ENCODE peak calls at places on chromosomes 3 and 15, in eight cellular contexts. One of them, this sample, is unnamed.

GRCh38 chr3:119604878-119605277 is 7.2 kb downstream of the PLA1A start:
- DNase-seq in T-helper 9 cell: no peak
- DNase-seq in breast epithelium: no peak
- DNase-seq in HS-27A: no peak
- DNase-seq in stimulated activated CD4-positive, alpha-beta T cell treated with anti-CD3 and anti-CD28 coated beads, Interleukin-15, amount 100 ng/mL, for 1 hour: no peak
- DNase-seq in PC-3: peak; percentile 56
- DNase-seq in bronchial epithelial cell: peak; percentile 42
- DNase-seq in fibroblast of mammary gland: peak; percentile 63
- DNase-seq in this sample: no peak

GRCh38 chr3:37944243-37944955 is 46.2 kb upstream of the VILL start:
- DNase-seq in bronchial epithelial cell: no peak
- DNase-seq in T-helper 9 cell: no peak
- DNase-seq in stimulated activated CD4-positive, alpha-beta T cell treated with anti-CD3 and anti-CD28 coated beads, Interleukin-15, amount 100 ng/mL, for 1 hour: no peak
- DNase-seq in breast epithelium: no peak
- DNase-seq in HS-27A: no peak
- DNase-seq in PC-3: no peak
- DNase-seq in fibroblast of mammary gland: no peak
- DNase-seq in this sample: no peak

GRCh38 chr3:12993022-12993622 is 80.1 kb downstream of the IQSEC1 start:
- DNase-seq in HS-27A: no peak
- DNase-seq in stimulated activated CD4-positive, alpha-beta T cell treated with anti-CD3 and anti-CD28 coated beads, Interleukin-15, amount 100 ng/mL, for 1 hour: no peak
- DNase-seq in T-helper 9 cell: no peak
- DNase-seq in breast epithelium: no peak
- DNase-seq in fibroblast of mammary gland: no peak
- DNase-seq in bronchial epithelial cell: no peak
- DNase-seq in PC-3: peak; percentile 23
- DNase-seq in this sample: no peak

GRCh38 chr15:99434506-99435137 is 131.2 kb upstream of the MEF2A start:
- DNase-seq in HS-27A: no peak
- DNase-seq in T-helper 9 cell: no peak
- DNase-seq in bronchial epithelial cell: no peak
- DNase-seq in PC-3: no peak
- DNase-seq in breast epithelium: no peak
- DNase-seq in stimulated activated CD4-positive, alpha-beta T cell treated with anti-CD3 and anti-CD28 coated beads, Interleukin-15, amount 100 ng/mL, for 1 hour: no peak
- DNase-seq in fibroblast of mammary gland: no peak
- DNase-seq in this sample: no peak

GRCh38 chr3:104987859-104988258 is 378.9 kb upstream of the ALCAM start:
- DNase-seq in PC-3: peak; percentile 23
- DNase-seq in T-helper 9 cell: no peak
- DNase-seq in HS-27A: no peak
- DNase-seq in bronchial epithelial cell: peak; percentile 8
- DNase-seq in stimulated activated CD4-positive, alpha-beta T cell treated with anti-CD3 and anti-CD28 coated beads, Interleukin-15, amount 100 ng/mL, for 1 hour: no peak
- DNase-seq in fibroblast of mammary gland: peak; percentile 8
- DNase-seq in breast epithelium: no peak
- DNase-seq in this sample: no peak

GRCh38 chr15:95718441-95718840 is 612.1 kb upstream of the NR2F2 start:
- DNase-seq in breast epithelium: no peak
- DNase-seq in fibroblast of mammary gland: no peak
- DNase-seq in HS-27A: no peak
- DNase-seq in stimulated activated CD4-positive, alpha-beta T cell treated with anti-CD3 and anti-CD28 coated beads, Interleukin-15, amount 100 ng/mL, for 1 hour: no peak
- DNase-seq in PC-3: no peak
- DNase-seq in T-helper 9 cell: no peak
- DNase-seq in bronchial epithelial cell: no peak
- DNase-seq in this sample: no peak

GRCh38 chr3:57757642-57758297 is 1.7 kb downstream of the SLMAP start:
- DNase-seq in fibroblast of mammary gland: peak; percentile 31
- DNase-seq in PC-3: peak; percentile 44
- DNase-seq in breast epithelium: no peak
- DNase-seq in bronchial epithelial cell: peak; percentile 40
- DNase-seq in HS-27A: no peak
- DNase-seq in T-helper 9 cell: no peak
- DNase-seq in stimulated activated CD4-positive, alpha-beta T cell treated with anti-CD3 and anti-CD28 coated beads, Interleukin-15, amount 100 ng/mL, for 1 hour: no peak
- DNase-seq in this sample: no peak

GRCh38 chr3:66722675-66723074 is 221.9 kb upstream of the LRIG1 start:
- DNase-seq in T-helper 9 cell: no peak
- DNase-seq in bronchial epithelial cell: peak; percentile 30
- DNase-seq in breast epithelium: no peak
- DNase-seq in PC-3: peak; percentile 20
- DNase-seq in HS-27A: peak; percentile 62
- DNase-seq in stimulated activated CD4-positive, alpha-beta T cell treated with anti-CD3 and anti-CD28 coated beads, Interleukin-15, amount 100 ng/mL, for 1 hour: no peak
- DNase-seq in fibroblast of mammary gland: peak; percentile 86
- DNase-seq in this sample: no peak

GRCh38 chr3:124741027-124741426 is 10.8 kb downstream of the UMPS start:
- DNase-seq in bronchial epithelial cell: peak; percentile 95
- DNase-seq in stimulated activated CD4-positive, alpha-beta T cell treated with anti-CD3 and anti-CD28 coated beads, Interleukin-15, amount 100 ng/mL, for 1 hour: no peak
- DNase-seq in breast epithelium: no peak
- DNase-seq in PC-3: peak; percentile 13
- DNase-seq in fibroblast of mammary gland: peak; percentile 80
- DNase-seq in T-helper 9 cell: no peak
- DNase-seq in HS-27A: no peak
- DNase-seq in this sample: no peak

GRCh38 chr15:83920115-83920514 is 266.2 kb downstream of the ADAMTSL3 start:
- DNase-seq in PC-3: no peak
- DNase-seq in stimulated activated CD4-positive, alpha-beta T cell treated with anti-CD3 and anti-CD28 coated beads, Interleukin-15, amount 100 ng/mL, for 1 hour: no peak
- DNase-seq in bronchial epithelial cell: no peak
- DNase-seq in fibroblast of mammary gland: no peak
- DNase-seq in HS-27A: no peak
- DNase-seq in T-helper 9 cell: no peak
- DNase-seq in breast epithelium: no peak
- DNase-seq in this sample: no peak

GRCh38 chr15:34628577-34629152 is 45.2 kb upstream of the GOLGA8B start:
- DNase-seq in T-helper 9 cell: no peak
- DNase-seq in HS-27A: no peak
- DNase-seq in stimulated activated CD4-positive, alpha-beta T cell treated with anti-CD3 and anti-CD28 coated beads, Interleukin-15, amount 100 ng/mL, for 1 hour: no peak
- DNase-seq in fibroblast of mammary gland: peak; percentile 7
- DNase-seq in PC-3: peak; percentile 77
- DNase-seq in breast epithelium: no peak
- DNase-seq in bronchial epithelial cell: peak; percentile 92
- DNase-seq in this sample: no peak

GRCh38 chr15:69060744-69061143 is 46.2 kb downstream of the NOX5 start:
- DNase-seq in stimulated activated CD4-positive, alpha-beta T cell treated with anti-CD3 and anti-CD28 coated beads, Interleukin-15, amount 100 ng/mL, for 1 hour: no peak
- DNase-seq in T-helper 9 cell: no peak
- DNase-seq in fibroblast of mammary gland: no peak
- DNase-seq in HS-27A: no peak
- DNase-seq in bronchial epithelial cell: peak; percentile 40
- DNase-seq in PC-3: peak; percentile 45
- DNase-seq in breast epithelium: no peak
- DNase-seq in this sample: no peak

GRCh38 chr15:89575656-89576416 is 567 bp downstream of the TICRR start:
- DNase-seq in stimulated activated CD4-positive, alpha-beta T cell treated with anti-CD3 and anti-CD28 coated beads, Interleukin-15, amount 100 ng/mL, for 1 hour: no peak
- DNase-seq in PC-3: no peak
- DNase-seq in fibroblast of mammary gland: peak; percentile 8
- DNase-seq in HS-27A: peak; percentile 12
- DNase-seq in breast epithelium: no peak
- DNase-seq in bronchial epithelial cell: peak; percentile 22
- DNase-seq in T-helper 9 cell: no peak
- DNase-seq in this sample: no peak

GRCh38 chr3:190848891-190849290 is 13.6 kb downstream of the GMNC start:
- DNase-seq in fibroblast of mammary gland: peak; percentile 43
- DNase-seq in HS-27A: no peak
- DNase-seq in breast epithelium: no peak
- DNase-seq in stimulated activated CD4-positive, alpha-beta T cell treated with anti-CD3 and anti-CD28 coated beads, Interleukin-15, amount 100 ng/mL, for 1 hour: no peak
- DNase-seq in T-helper 9 cell: no peak
- DNase-seq in bronchial epithelial cell: peak; percentile 56
- DNase-seq in PC-3: peak; percentile 37
- DNase-seq in this sample: no peak

GRCh38 chr15:36818260-36818659 is 238.8 kb downstream of the CDIN1 start:
- DNase-seq in HS-27A: no peak
- DNase-seq in fibroblast of mammary gland: no peak
- DNase-seq in bronchial epithelial cell: no peak
- DNase-seq in stimulated activated CD4-positive, alpha-beta T cell treated with anti-CD3 and anti-CD28 coated beads, Interleukin-15, amount 100 ng/mL, for 1 hour: no peak
- DNase-seq in T-helper 9 cell: no peak
- DNase-seq in breast epithelium: no peak
- DNase-seq in PC-3: no peak
- DNase-seq in this sample: no peak

GRCh38 chr15:30923429-30923828 is 19.7 kb downstream of the FAN1 start:
- DNase-seq in PC-3: no peak
- DNase-seq in HS-27A: no peak
- DNase-seq in fibroblast of mammary gland: no peak
- DNase-seq in bronchial epithelial cell: no peak
- DNase-seq in T-helper 9 cell: no peak
- DNase-seq in breast epithelium: no peak
- DNase-seq in stimulated activated CD4-positive, alpha-beta T cell treated with anti-CD3 and anti-CD28 coated beads, Interleukin-15, amount 100 ng/mL, for 1 hour: no peak
- DNase-seq in this sample: no peak

GRCh38 chr3:51948016-51948580 is 5.9 kb downstream of the PARP3 start:
- DNase-seq in breast epithelium: no peak
- DNase-seq in stimulated activated CD4-positive, alpha-beta T cell treated with anti-CD3 and anti-CD28 coated beads, Interleukin-15, amount 100 ng/mL, for 1 hour: no peak
- DNase-seq in PC-3: no peak
- DNase-seq in bronchial epithelial cell: no peak
- DNase-seq in T-helper 9 cell: no peak
- DNase-seq in fibroblast of mammary gland: no peak
- DNase-seq in HS-27A: no peak
- DNase-seq in this sample: no peak

GRCh38 chr15:96273317-96274086 is 57.0 kb upstream of the NR2F2 start:
- DNase-seq in stimulated activated CD4-positive, alpha-beta T cell treated with anti-CD3 and anti-CD28 coated beads, Interleukin-15, amount 100 ng/mL, for 1 hour: no peak
- DNase-seq in HS-27A: peak; percentile 100
- DNase-seq in bronchial epithelial cell: peak; percentile 100
- DNase-seq in T-helper 9 cell: no peak
- DNase-seq in PC-3: peak; percentile 98
- DNase-seq in fibroblast of mammary gland: peak; percentile 100
- DNase-seq in breast epithelium: no peak
- DNase-seq in this sample: no peak

GRCh38 chr3:14145236-14145635 is 20.4 kb downstream of the TMEM43 start:
- DNase-seq in HS-27A: no peak
- DNase-seq in breast epithelium: no peak
- DNase-seq in stimulated activated CD4-positive, alpha-beta T cell treated with anti-CD3 and anti-CD28 coated beads, Interleukin-15, amount 100 ng/mL, for 1 hour: no peak
- DNase-seq in T-helper 9 cell: no peak
- DNase-seq in PC-3: peak; percentile 46
- DNase-seq in fibroblast of mammary gland: peak; percentile 82
- DNase-seq in bronchial epithelial cell: no peak
- DNase-seq in this sample: no peak

GRCh38 chr3:183074881-183075280 is 24.4 kb downstream of the MCCC1 start:
- DNase-seq in T-helper 9 cell: no peak
- DNase-seq in bronchial epithelial cell: no peak
- DNase-seq in PC-3: no peak
- DNase-seq in fibroblast of mammary gland: no peak
- DNase-seq in breast epithelium: no peak
- DNase-seq in HS-27A: no peak
- DNase-seq in stimulated activated CD4-positive, alpha-beta T cell treated with anti-CD3 and anti-CD28 coated beads, Interleukin-15, amount 100 ng/mL, for 1 hour: no peak
- DNase-seq in this sample: no peak

GRCh38 chr3:88003115-88003755 is 55.6 kb downstream of the CGGBP1 start:
- DNase-seq in T-helper 9 cell: no peak
- DNase-seq in bronchial epithelial cell: peak; percentile 66
- DNase-seq in PC-3: peak; percentile 77
- DNase-seq in breast epithelium: no peak
- DNase-seq in stimulated activated CD4-positive, alpha-beta T cell treated with anti-CD3 and anti-CD28 coated beads, Interleukin-15, amount 100 ng/mL, for 1 hour: no peak
- DNase-seq in fibroblast of mammary gland: peak; percentile 68
- DNase-seq in HS-27A: peak; percentile 30
- DNase-seq in this sample: no peak

GRCh38 chr15:56356616-56357015 is 8.6 kb upstream of the TEX9 start:
- DNase-seq in stimulated activated CD4-positive, alpha-beta T cell treated with anti-CD3 and anti-CD28 coated beads, Interleukin-15, amount 100 ng/mL, for 1 hour: no peak
- DNase-seq in HS-27A: no peak
- DNase-seq in bronchial epithelial cell: peak; percentile 22
- DNase-seq in breast epithelium: no peak
- DNase-seq in T-helper 9 cell: no peak
- DNase-seq in fibroblast of mammary gland: peak; percentile 64
- DNase-seq in PC-3: peak; percentile 76
- DNase-seq in this sample: no peak

GRCh38 chr15:68819451-68820204 is 1.1 kb downstream of the ANP32A start:
- DNase-seq in HS-27A: peak; percentile 49
- DNase-seq in stimulated activated CD4-positive, alpha-beta T cell treated with anti-CD3 and anti-CD28 coated beads, Interleukin-15, amount 100 ng/mL, for 1 hour: peak; percentile 7
- DNase-seq in breast epithelium: no peak
- DNase-seq in PC-3: peak; percentile 36
- DNase-seq in fibroblast of mammary gland: peak; percentile 56
- DNase-seq in bronchial epithelial cell: no peak
- DNase-seq in T-helper 9 cell: peak; percentile 8
- DNase-seq in this sample: no peak

GRCh38 chr3:15223684-15224575 is 17.9 kb downstream of the CAPN7 start:
- DNase-seq in breast epithelium: no peak
- DNase-seq in bronchial epithelial cell: peak; percentile 87
- DNase-seq in T-helper 9 cell: no peak
- DNase-seq in stimulated activated CD4-positive, alpha-beta T cell treated with anti-CD3 and anti-CD28 coated beads, Interleukin-15, amount 100 ng/mL, for 1 hour: no peak
- DNase-seq in HS-27A: no peak
- DNase-seq in fibroblast of mammary gland: no peak
- DNase-seq in PC-3: peak; percentile 44
- DNase-seq in this sample: no peak

GRCh38 chr3:38150780-38151528 is 12.5 kb downstream of the MYD88 start:
- DNase-seq in stimulated activated CD4-positive, alpha-beta T cell treated with anti-CD3 and anti-CD28 coated beads, Interleukin-15, amount 100 ng/mL, for 1 hour: no peak
- DNase-seq in HS-27A: no peak
- DNase-seq in bronchial epithelial cell: no peak
- DNase-seq in breast epithelium: no peak
- DNase-seq in T-helper 9 cell: no peak
- DNase-seq in fibroblast of mammary gland: no peak
- DNase-seq in PC-3: no peak
- DNase-seq in this sample: no peak

GRCh38 chr3:21509706-21510105 is 241.3 kb downstream of the ZNF385D start:
- DNase-seq in fibroblast of mammary gland: peak; percentile 54
- DNase-seq in breast epithelium: no peak
- DNase-seq in bronchial epithelial cell: peak; percentile 8
- DNase-seq in T-helper 9 cell: no peak
- DNase-seq in PC-3: no peak
- DNase-seq in HS-27A: no peak
- DNase-seq in stimulated activated CD4-positive, alpha-beta T cell treated with anti-CD3 and anti-CD28 coated beads, Interleukin-15, amount 100 ng/mL, for 1 hour: no peak
- DNase-seq in this sample: no peak

GRCh38 chr3:87624860-87625259 is 348.5 kb upstream of the POU1F1 start:
- DNase-seq in fibroblast of mammary gland: no peak
- DNase-seq in bronchial epithelial cell: no peak
- DNase-seq in PC-3: no peak
- DNase-seq in stimulated activated CD4-positive, alpha-beta T cell treated with anti-CD3 and anti-CD28 coated beads, Interleukin-15, amount 100 ng/mL, for 1 hour: no peak
- DNase-seq in T-helper 9 cell: no peak
- DNase-seq in HS-27A: no peak
- DNase-seq in breast epithelium: no peak
- DNase-seq in this sample: no peak

GRCh38 chr3:176814252-176814651 is 383.0 kb downstream of the TBL1XR1 start:
- DNase-seq in T-helper 9 cell: no peak
- DNase-seq in PC-3: peak; percentile 78
- DNase-seq in breast epithelium: no peak
- DNase-seq in fibroblast of mammary gland: peak; percentile 35
- DNase-seq in stimulated activated CD4-positive, alpha-beta T cell treated with anti-CD3 and anti-CD28 coated beads, Interleukin-15, amount 100 ng/mL, for 1 hour: no peak
- DNase-seq in HS-27A: peak; percentile 5
- DNase-seq in bronchial epithelial cell: peak; percentile 44
- DNase-seq in this sample: peak; percentile 56

GRCh38 chr15:69081310-69082004 is 67.0 kb downstream of the NOX5 start:
- DNase-seq in stimulated activated CD4-positive, alpha-beta T cell treated with anti-CD3 and anti-CD28 coated beads, Interleukin-15, amount 100 ng/mL, for 1 hour: no peak
- DNase-seq in T-helper 9 cell: no peak
- DNase-seq in bronchial epithelial cell: no peak
- DNase-seq in fibroblast of mammary gland: peak; percentile 40
- DNase-seq in PC-3: no peak
- DNase-seq in HS-27A: no peak
- DNase-seq in breast epithelium: no peak
- DNase-seq in this sample: no peak

GRCh38 chr3:157073810-157074209 is 86.1 kb downstream of the CCNL1 start:
- DNase-seq in stimulated activated CD4-positive, alpha-beta T cell treated with anti-CD3 and anti-CD28 coated beads, Interleukin-15, amount 100 ng/mL, for 1 hour: no peak
- DNase-seq in fibroblast of mammary gland: peak; percentile 82
- DNase-seq in T-helper 9 cell: no peak
- DNase-seq in HS-27A: no peak
- DNase-seq in bronchial epithelial cell: peak; percentile 31
- DNase-seq in breast epithelium: no peak
- DNase-seq in PC-3: peak; percentile 58
- DNase-seq in this sample: no peak

GRCh38 chr3:119304201-119304713 is 10.1 kb downstream of the ARHGAP31 start:
- DNase-seq in breast epithelium: no peak
- DNase-seq in HS-27A: peak; percentile 82
- DNase-seq in T-helper 9 cell: no peak
- DNase-seq in stimulated activated CD4-positive, alpha-beta T cell treated with anti-CD3 and anti-CD28 coated beads, Interleukin-15, amount 100 ng/mL, for 1 hour: no peak
- DNase-seq in fibroblast of mammary gland: peak; percentile 56
- DNase-seq in bronchial epithelial cell: no peak
- DNase-seq in PC-3: peak; percentile 74
- DNase-seq in this sample: no peak

GRCh38 chr15:67680645-67681044 is 138.1 kb downstream of the MAP2K5 start:
- DNase-seq in PC-3: no peak
- DNase-seq in T-helper 9 cell: no peak
- DNase-seq in breast epithelium: no peak
- DNase-seq in fibroblast of mammary gland: peak; percentile 8
- DNase-seq in bronchial epithelial cell: no peak
- DNase-seq in HS-27A: no peak
- DNase-seq in stimulated activated CD4-positive, alpha-beta T cell treated with anti-CD3 and anti-CD28 coated beads, Interleukin-15, amount 100 ng/mL, for 1 hour: no peak
- DNase-seq in this sample: no peak

GRCh38 chr15:101169457-101170071 is 82.3 kb downstream of the CHSY1 start:
- DNase-seq in HS-27A: no peak
- DNase-seq in stimulated activated CD4-positive, alpha-beta T cell treated with anti-CD3 and anti-CD28 coated beads, Interleukin-15, amount 100 ng/mL, for 1 hour: no peak
- DNase-seq in breast epithelium: no peak
- DNase-seq in bronchial epithelial cell: no peak
- DNase-seq in PC-3: peak; percentile 39
- DNase-seq in T-helper 9 cell: no peak
- DNase-seq in fibroblast of mammary gland: peak; percentile 50
- DNase-seq in this sample: no peak

GRCh38 chr3:159652452-159652851 is 336.2 kb upstream of the IL12A start:
- DNase-seq in HS-27A: no peak
- DNase-seq in T-helper 9 cell: no peak
- DNase-seq in stimulated activated CD4-positive, alpha-beta T cell treated with anti-CD3 and anti-CD28 coated beads, Interleukin-15, amount 100 ng/mL, for 1 hour: no peak
- DNase-seq in breast epithelium: no peak
- DNase-seq in PC-3: no peak
- DNase-seq in bronchial epithelial cell: no peak
- DNase-seq in fibroblast of mammary gland: no peak
- DNase-seq in this sample: no peak